ENCODE peak calls at places on chromosomes 11 and 22, in nine cellular contexts. E is AG08395, Z is left ventricle myocardium inferior, S is substantia nigra, B is Daoy, R is fibroblast of the conjunctiva, F is IMR-90, Y is KBM-7, K is anterior cingulate cortex. P is an unnamed sample.

GRCh38 chr11:47469411-47470179 is 20.7 kb upstream of the RAPSN start:
- DNase-seq in S (no peak), F (peak), B (no peak), Z (no peak), K (no peak), R (peak), Y (no peak), E (no peak), P (no peak)

GRCh38 chr11:117457835-117458234 is 130.2 kb downstream of the CEP164 start:
- DNase-seq in B (no peak), F (no peak), S (no peak), Y (no peak), K (no peak), Z (no peak), R (no peak), E (no peak), P (no peak)

GRCh38 chr22:42697542-42698013 is 23.1 kb downstream of the A4GALT start:
- DNase-seq in S (no peak), R (peak), K (no peak), Z (peak), Y (no peak), F (peak), E (peak), B (peak), P (no peak)

GRCh38 chr22:33811208-33811607 is 109.1 kb downstream of the LARGE1 start:
- DNase-seq in S (no peak), Y (no peak), F (no peak), R (no peak), E (no peak), Z (no peak), B (no peak), K (no peak), P (no peak)

GRCh38 chr11:75198278-75198948 is 42.2 kb upstream of the TPBGL start:
- DNase-seq in Z (no peak), Y (no peak), E (no peak), K (no peak), F (no peak), R (no peak), S (no peak), B (no peak), P (no peak)

GRCh38 chr22:42257386-42257785 is 13.1 kb downstream of the TCF20 start:
- DNase-seq in B (no peak), F (peak), Z (no peak), S (no peak), E (no peak), Y (no peak), K (no peak), R (no peak), P (no peak)

GRCh38 chr11:57357827-57358226 is 19.7 kb downstream of the P2RX3 start:
- DNase-seq in K (no peak), Z (no peak), E (peak), Y (no peak), B (no peak), R (no peak), S (no peak), F (peak), P (no peak)

GRCh38 chr11:65856689-65857499 is 1.1 kb downstream of the CFL1 start:
- DNase-seq in S (peak), E (peak), B (peak), Z (peak), K (peak), F (peak), Y (peak), R (no peak), P (no peak)

GRCh38 chr22:25364281-25364680 is 144.8 kb downstream of the CRYBB2 start:
- DNase-seq in K (no peak), Y (no peak), F (no peak), B (no peak), Z (no peak), R (no peak), E (no peak), S (no peak), P (no peak)

GRCh38 chr22:40396882-40397281 is 26.5 kb downstream of the SGSM3 start:
- DNase-seq in B (peak), S (no peak), Z (no peak), F (peak), E (peak), K (no peak), Y (no peak), R (peak), P (peak)